ENCODE peak calls at places on chromosomes 11 and 22, in five cellular contexts. O, Y, U, K and E are unnamed samples. For H3K9me3, the result is how much of the 10 kb centered on the place peaks cover.

GRCh38 chr11:34342008-34342533 is 15.7 kb downstream of the ABTB2 start:
- DNase-seq in O (no peak), K (no peak), U (peak), Y (no peak), E (no peak)

GRCh38 chr11:76666408-76666807 is 4.1 kb downstream of the LRRC32 start:
- DNase-seq in Y (no peak), O (no peak), U (peak), K (no peak), E (no peak)

GRCh38 chr11:44011797-44012196 is 36.0 kb upstream of the ACCSL start:
- DNase-seq in Y (no peak), O (no peak), U (peak), K (no peak), E (no peak)

GRCh38 chr11:112248216-112248615 is 12.4 kb downstream of the PLET1 start:
- DNase-seq in O (no peak), Y (no peak), U (peak), K (no peak), E (no peak)

GRCh38 chr22:27825174-27825573 is 23.6 kb upstream of the MN1 start:
- DNase-seq in Y (no peak), K (no peak), U (no peak), O (peak), E (no peak)

GRCh38 chr22:26417406-26417805 is 11.7 kb upstream of the ASPHD2 start:
- DNase-seq in O (no peak), U (no peak), K (no peak), Y (no peak), E (no peak)

GRCh38 chr11:119024430-119025098 is 6.0 kb downstream of the TRAPPC4 start:
- DNase-seq in K (no peak), Y (no peak), O (no peak), U (no peak), E (no peak)

GRCh38 chr11:38019072-38019775 is 1421.2 kb upstream of the RAG2 start:
- DNase-seq in K (no peak), O (peak), U (no peak), Y (no peak), E (no peak)

GRCh38 chr11:132883241-132883640 is 649.1 kb downstream of the OPCML start:
- DNase-seq in Y (no peak), O (no peak), K (no peak), U (no peak), E (no peak)

GRCh38 chr22:26589367-26589844 is 526 bp downstream of the TPST2 start:
- DNase-seq in Y (no peak), K (no peak), U (peak), O (peak), E (peak)

GRCh38 chr11:45089845-45090499 is 56.5 kb upstream of the PRDM11 start:
- DNase-seq in O (peak), U (peak), K (no peak), Y (no peak), E (no peak)

GRCh38 chr22:28105988-28106387 is 186.9 kb upstream of the PITPNB start:
- DNase-seq in O (no peak), K (no peak), U (no peak), Y (no peak), E (no peak)

GRCh38 chr11:115939726-115940421 is 435.7 kb upstream of the CADM1 start:
- DNase-seq in K (no peak), O (no peak), U (no peak), Y (no peak), E (no peak)

GRCh38 chr22:47392054-47392347 is 629.6 kb downstream of the TBC1D22A start:
- DNase-seq in U (no peak), O (no peak), Y (no peak), K (no peak), E (no peak)
- H3K9me3 ChIP-seq in U (under half), O (under half), Y (under half), K (under half), E (under half)

GRCh38 chr22:49554296-49554625 is 273.4 kb downstream of the BRD1 start:
- DNase-seq in U (no peak), Y (no peak), K (no peak), O (no peak), E (no peak)
- H3K9me3 ChIP-seq in U (half or more), Y (under half), K (under half), O (under half), E (under half)

GRCh38 chr11:2641623-2642022 is 58.2 kb downstream of the KCNQ1OT1 start:
- DNase-seq in K (no peak), Y (no peak), U (no peak), O (no peak), E (no peak)
- H3K9me3 ChIP-seq in K (under half), Y (under half), U (under half), O (half or more), E (under half)

GRCh38 chr22:11627798-11628650 is 3900.0 kb upstream of the OR11H1 start:
- DNase-seq in Y (no peak), K (no peak), O (no peak), U (no peak), E (no peak)
- H3K9me3 ChIP-seq in Y (under half), K (under half), O (under half), U (under half), E (under half)

GRCh38 chr11:125892071-125892470 is 4.6 kb downstream of the HYLS1 start:
- DNase-seq in U (peak), Y (no peak), K (no peak), O (peak), E (no peak)
- H3K9me3 ChIP-seq in U (under half), Y (under half), K (under half), O (under half), E (under half)

GRCh38 chr22:43491177-43491576 is 79.4 kb downstream of the MPPED1 start:
- DNase-seq in O (no peak), U (no peak), K (no peak), Y (no peak), E (no peak)
- H3K9me3 ChIP-seq in O (under half), U (under half), K (under half), Y (under half), E (under half)

DNA sequence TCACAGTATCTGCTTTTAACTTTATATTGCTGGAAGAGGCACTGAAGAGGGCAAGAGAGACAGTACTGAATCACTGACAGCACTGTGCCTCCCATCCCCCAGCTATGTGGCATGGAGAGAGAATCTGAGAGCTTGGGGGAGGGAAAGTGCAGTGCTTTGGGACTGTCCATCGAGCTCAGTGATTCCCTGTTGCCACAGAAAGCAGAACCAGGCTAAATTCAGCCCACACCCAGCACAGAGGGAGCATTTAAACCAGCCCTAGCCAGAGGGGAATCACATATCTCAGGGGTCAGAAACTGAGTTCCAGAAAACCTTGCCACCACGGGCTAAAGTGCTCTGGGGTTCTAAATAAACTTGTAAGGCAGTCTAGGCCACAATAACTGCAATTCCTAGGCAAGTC is 44.3 kb downstream of the KCNQ1 start:
- DNase-seq in Y (no peak), U (no peak), O (no peak), K (no peak), E (no peak)
- H3K9me3 ChIP-seq in Y (under half), U (under half), O (under half), K (under half), E (under half)

GRCh38 chr22:49347376-49347775 is 480.3 kb downstream of the BRD1 start:
- DNase-seq in Y (no peak), U (no peak), K (no peak), O (no peak), E (no peak)
- H3K9me3 ChIP-seq in Y (under half), U (half or more), K (under half), O (under half), E (under half)

GRCh38 chr11:70552167-70552435 is 153.8 kb downstream of the CTTN start:
- DNase-seq in K (no peak), O (no peak), Y (no peak), U (no peak), E (no peak)

GRCh38 chr11:70551323-70552166 is 153.2 kb downstream of the CTTN start:
- DNase-seq in O (no peak), Y (no peak), U (peak), K (no peak), E (no peak)

GRCh38 chr11:70555092-70555491 is 156.8 kb downstream of the CTTN start:
- DNase-seq in O (no peak), U (no peak), Y (no peak), K (no peak), E (no peak)

GRCh38 chr11:70550456-70551195 is 152.3 kb downstream of the CTTN start:
- DNase-seq in U (no peak), Y (no peak), K (no peak), O (no peak), E (no peak)

GRCh38 chr11:70552441-70553150 is 154.3 kb downstream of the CTTN start:
- DNase-seq in U (no peak), O (no peak), K (no peak), Y (no peak), E (no peak)
- H3K9me3 ChIP-seq in U (under half), O (under half), K (under half), Y (under half), E (under half)

DNA sequence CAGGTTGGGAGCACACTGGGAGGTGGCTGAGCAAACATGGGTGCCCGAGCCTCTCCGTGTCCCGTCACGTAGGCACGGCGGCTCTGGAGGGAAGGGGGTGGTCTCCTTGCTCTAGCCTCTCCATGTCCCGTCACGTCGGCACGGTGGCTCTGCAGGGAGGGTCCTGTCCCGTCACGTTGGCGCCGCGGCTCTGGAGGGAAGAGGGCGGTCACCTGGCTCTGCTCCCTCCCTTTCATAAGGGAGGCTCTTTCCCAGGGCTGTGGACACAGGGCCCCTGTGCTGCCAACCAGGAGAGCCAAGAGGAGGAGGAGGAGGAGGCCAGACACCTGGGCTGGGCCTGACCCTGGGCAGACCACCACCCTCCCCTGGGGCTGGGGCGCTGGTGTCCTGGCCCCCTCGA is 1173.7 kb downstream of the BRD1 start:
- DNase-seq in Y (no peak), U (no peak), K (no peak), O (no peak), E (no peak)
- H3K9me3 ChIP-seq in Y (under half), U (half or more), K (under half), O (under half), E (under half)